ENCODE peak calls at places on chromosome X, in ten cellular contexts. P is BJ, R is AG09309, D is heart left ventricle, F is lower leg skin, G is epithelial cell of esophagus, L is colonic mucosa, M is K562, K is Peyer's patch, C is fibroblast of mammary gland. V is an unnamed sample.

GRCh38 chrX:22109442-22109841 is 77.3 kb downstream of the PHEX start:
- DNase-seq in P (no peak), R (no peak), D (no peak), F (no peak), G (peak), L (no peak), M (no peak), K (no peak), C (peak), V (no peak)

GRCh38 chrX:120560405-120560841 is 339 bp downstream of the CUL4B start:
- DNase-seq in P (no peak), R (peak), D (peak), F (peak), G (peak), L (peak), M (no peak), K (no peak), C (peak), V (peak)

GRCh38 chrX:9352683-9353430 is 112.0 kb upstream of the TBL1X start:
- DNase-seq in P (no peak), R (peak), D (no peak), F (peak), G (peak), L (peak), M (peak), K (no peak), C (peak), V (no peak)

GRCh38 chrX:13464599-13465275 is 104.7 kb upstream of the EGFL6 start:
- DNase-seq in P (no peak), R (no peak), D (no peak), F (no peak), G (peak), L (no peak), M (no peak), K (no peak), C (no peak), V (no peak)

GRCh38 chrX:130523460-130524394 is 121.9 kb downstream of the RBMX2 start:
- DNase-seq in P (no peak), R (no peak), D (peak), F (no peak), G (peak), L (peak), M (peak), K (no peak), C (peak), V (peak)

GRCh38 chrX:131795442-131796229 is 227.5 kb upstream of the STK26 start:
- DNase-seq in P (no peak), R (no peak), D (no peak), F (no peak), G (no peak), L (peak), M (no peak), K (no peak), C (no peak), V (no peak)

GRCh38 chrX:149837639-149838038 is 43.3 kb upstream of the MAGEA8 start:
- DNase-seq in P (no peak), R (no peak), D (no peak), F (no peak), G (peak), L (no peak), M (no peak), K (no peak), C (no peak), V (no peak)

GRCh38 chrX:9846631-9847030 is 60.4 kb downstream of the SHROOM2 start:
- DNase-seq in P (no peak), R (no peak), D (no peak), F (no peak), G (no peak), L (no peak), M (no peak), K (no peak), C (no peak), V (no peak)

GRCh38 chrX:40976971-40977370 is 108.3 kb upstream of the USP9X start:
- DNase-seq in P (no peak), R (no peak), D (no peak), F (no peak), G (no peak), L (no peak), M (no peak), K (no peak), C (no peak), V (no peak)

GRCh38 chrX:39550795-39551361 is 546.9 kb downstream of the BCOR start:
- DNase-seq in P (no peak), R (no peak), D (no peak), F (no peak), G (no peak), L (no peak), M (peak), K (no peak), C (no peak), V (no peak)

GRCh38 chrX:153317306-153317705 is 4.3 kb downstream of the PNMA6F start:
- DNase-seq in P (no peak), R (no peak), D (no peak), F (no peak), G (no peak), L (no peak), M (no peak), K (no peak), C (no peak), V (no peak)

GRCh38 chrX:123807825-123808416 is 51.9 kb upstream of the XIAP start:
- DNase-seq in P (peak), R (peak), D (no peak), F (no peak), G (no peak), L (no peak), M (no peak), K (no peak), C (peak), V (no peak)

GRCh38 chrX:24466025-24466424 is 939 bp downstream of the PDK3 start:
- DNase-seq in P (no peak), R (no peak), D (no peak), F (no peak), G (no peak), L (no peak), M (no peak), K (no peak), C (no peak), V (no peak)

GRCh38 chrX:24493740-24494543 is 28.9 kb downstream of the PDK3 start:
- DNase-seq in P (no peak), R (no peak), D (no peak), F (no peak), G (peak), L (no peak), M (no peak), K (no peak), C (no peak), V (no peak)

GRCh38 chrX:130805906-130806305 is 97.1 kb downstream of the ENOX2 start:
- DNase-seq in P (no peak), R (no peak), D (no peak), F (no peak), G (peak), L (no peak), M (no peak), K (no peak), C (no peak), V (no peak)

GRCh38 chrX:69506617-69507499 is 2.7 kb downstream of the NALF2 start:
- DNase-seq in P (no peak), R (no peak), D (no peak), F (no peak), G (peak), L (no peak), M (no peak), K (no peak), C (no peak), V (no peak)

GRCh38 chrX:41164469-41164868 is 79.2 kb downstream of the USP9X start:
- DNase-seq in P (no peak), R (no peak), D (no peak), F (no peak), G (no peak), L (peak), M (no peak), K (no peak), C (no peak), V (peak)

GRCh38 chrX:150569155-150569477 is 695 bp downstream of the MTM1 start:
- DNase-seq in P (no peak), R (no peak), D (peak), F (no peak), G (no peak), L (no peak), M (no peak), K (no peak), C (peak), V (peak)

GRCh38 chrX:110267874-110268273 is 50.0 kb downstream of the AMMECR1 start:
- DNase-seq in P (no peak), R (no peak), D (no peak), F (no peak), G (no peak), L (no peak), M (no peak), K (no peak), C (no peak), V (no peak)

GRCh38 chrX:4265036-4265435 is 551.6 kb upstream of the PRKX start:
- DNase-seq in P (no peak), R (no peak), D (no peak), F (no peak), G (no peak), L (no peak), M (no peak), K (no peak), C (no peak), V (no peak)
- TF ChIP-seq CTCF in P (no peak), R (no peak), D (no peak), F (no peak), G (no peak), L (no peak), M (no peak), K (no peak), C (no peak), V (no peak)

GRCh38 chrX:2581296-2581695 is 80.5 kb upstream of the DHRSX start:
- DNase-seq in P (no peak), R (no peak), D (no peak), F (no peak), G (no peak), L (no peak), M (no peak), K (no peak), C (no peak), V (no peak)

GRCh38 chrX:2574271-2574670 is 73.5 kb upstream of the DHRSX start:
- DNase-seq in P (no peak), R (no peak), D (no peak), F (no peak), G (no peak), L (no peak), M (no peak), K (no peak), C (no peak), V (no peak)

GRCh38 chrX:2578864-2579263 is 78.1 kb upstream of the DHRSX start:
- DNase-seq in P (no peak), R (no peak), D (no peak), F (no peak), G (no peak), L (no peak), M (no peak), K (no peak), C (no peak), V (no peak)

GRCh38 chrX:2576793-2577192 is 76.0 kb upstream of the DHRSX start:
- DNase-seq in P (no peak), R (no peak), D (no peak), F (no peak), G (peak), L (no peak), M (peak), K (no peak), C (peak), V (no peak)

GRCh38 chrX:2577844-2578444 is 77.2 kb upstream of the DHRSX start:
- DNase-seq in P (no peak), R (peak), D (no peak), F (no peak), G (no peak), L (no peak), M (no peak), K (no peak), C (no peak), V (no peak)
- H3K4me3 ChIP-seq in P (no peak), R (no peak), D (no peak), F (no peak), G (no peak), L (no peak), M (no peak), K (no peak), C (no peak), V (no peak)

DNA sequence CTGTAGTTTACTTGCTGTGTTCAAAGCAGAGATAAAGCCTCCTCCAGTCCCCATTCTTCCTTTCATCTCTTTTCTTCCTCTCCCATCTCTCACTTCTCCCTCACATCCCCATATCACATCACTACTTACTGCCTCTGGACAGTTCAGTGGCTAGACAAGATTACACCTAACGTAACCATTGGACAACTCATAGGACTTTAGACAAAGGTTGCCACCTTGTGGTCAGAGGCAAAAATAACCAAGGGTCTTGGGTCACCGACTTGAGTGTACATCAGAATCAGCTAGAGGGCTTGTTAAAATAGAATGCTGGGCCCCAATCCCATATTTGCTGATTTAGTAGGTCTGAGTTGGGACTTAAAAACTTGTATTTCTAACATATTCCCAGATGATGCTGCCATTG is 109.3 kb upstream of the DGKK start:
- DNase-seq in P (peak), R (peak), D (peak), F (peak), G (peak), L (peak), M (peak), K (no peak), C (peak), V (no peak)
- TF ChIP-seq CTCF in P (peak), R (peak), D (peak), F (no peak), G (peak), L (peak), M (peak), K (no peak), C (peak), V (no peak)

DNA sequence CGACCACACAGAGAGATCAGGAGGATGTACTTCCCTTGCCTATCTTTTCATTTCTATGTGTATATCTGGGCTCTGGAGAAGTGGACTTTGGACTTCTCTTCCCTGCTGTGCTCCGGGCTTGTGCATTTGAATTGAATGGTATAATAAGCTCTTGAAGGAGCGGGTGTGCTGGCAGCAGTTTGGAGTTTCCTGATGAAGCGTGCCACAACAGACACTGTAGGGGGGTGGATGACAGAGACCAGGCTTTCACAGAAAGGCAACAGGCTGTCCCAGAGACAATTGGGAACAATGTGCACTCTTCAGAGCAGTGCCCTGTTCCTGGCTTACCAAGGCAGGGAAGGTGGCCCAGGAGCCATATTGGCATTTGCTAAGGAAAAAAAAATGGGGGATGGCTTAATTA is 170.1 kb downstream of the FRMPD4 start:
- DNase-seq in P (no peak), R (no peak), D (no peak), F (no peak), G (no peak), L (no peak), M (no peak), K (no peak), C (no peak), V (no peak)
- H3K4me3 ChIP-seq in P (no peak), R (no peak), D (no peak), F (no peak), G (no peak), L (no peak), M (no peak), K (no peak), C (no peak), V (no peak)

GRCh38 chrX:30065226-30065625 is 150.1 kb upstream of the MAGEB2 start:
- DNase-seq in P (peak), R (no peak), D (no peak), F (no peak), G (no peak), L (no peak), M (no peak), K (no peak), C (no peak), V (no peak)

DNA sequence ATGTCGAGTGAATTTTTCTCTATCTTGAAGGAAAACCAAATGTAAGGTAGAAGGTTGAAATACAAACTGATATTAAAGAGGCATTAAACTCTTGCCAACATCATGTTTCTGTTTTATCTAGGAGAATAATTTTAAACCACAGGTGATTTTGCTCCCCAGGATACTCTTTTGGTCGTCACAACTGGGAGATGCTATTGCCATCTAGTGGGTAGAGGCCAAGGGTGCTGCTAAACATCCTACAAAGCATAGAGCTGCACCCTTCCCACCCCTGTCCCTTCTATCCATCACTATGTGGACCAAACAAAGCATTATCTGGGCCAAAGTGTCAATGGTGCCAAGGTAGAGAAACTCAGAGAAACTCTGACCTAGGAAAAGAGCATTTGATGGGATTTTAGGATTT is 154.6 kb upstream of the MAGEB2 start:
- DNase-seq in P (no peak), R (no peak), D (no peak), F (no peak), G (peak), L (no peak), M (no peak), K (no peak), C (peak), V (no peak)
- TF ChIP-seq CTCF in P (peak), R (peak), D (no peak), F (no peak), G (peak), L (no peak), M (no peak), K (no peak), C (peak), V (no peak)

DNA sequence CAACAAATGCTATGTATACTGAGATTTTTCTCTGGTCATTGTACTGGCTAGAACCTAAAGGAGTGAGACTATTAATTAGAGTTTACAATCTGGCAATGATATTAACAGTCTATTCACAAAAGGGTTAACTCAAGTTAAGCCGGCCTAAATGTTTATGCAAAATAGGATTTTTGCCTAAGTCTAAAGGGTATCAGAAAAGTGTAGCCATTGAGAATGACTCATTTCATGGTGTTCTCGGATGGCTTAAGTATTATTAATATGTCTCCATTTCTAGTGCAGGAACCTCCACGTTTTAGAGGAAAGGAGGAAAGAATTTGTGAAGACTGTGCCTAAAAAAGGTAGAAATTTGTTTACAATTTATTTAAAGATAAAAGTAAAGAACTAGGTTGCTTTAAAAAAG is 29.8 kb downstream of the DYNLT3 start:
- DNase-seq in P (no peak), R (no peak), D (no peak), F (no peak), G (no peak), L (no peak), M (no peak), K (no peak), C (no peak), V (no peak)
- H3K4me3 ChIP-seq in P (no peak), R (no peak), D (no peak), F (no peak), G (no peak), L (no peak), M (no peak), K (no peak), C (no peak), V (no peak)

V was measured in mucosa of descending colon.